ENCODE peak calls at places on chromosomes 13 and 19, in eight cellular contexts. T is breast epithelium, M is fibroblast of lung, P is cardiac muscle cell, C is H1, Q is left lung, W is AG04450, X is hepatocyte. J is an unnamed sample.

GRCh38 chr13:83503424-83503823 is 378.9 kb downstream of the SLITRK1 start:
- DNase-seq in T (no peak), M (peak), P (peak), C (no peak), Q (no peak), W (no peak), X (no peak), J (peak)

GRCh38 chr13:100340865-100341264 is 247.7 kb downstream of the GGACT start:
- DNase-seq in T (no peak), M (no peak), P (no peak), C (no peak), Q (no peak), W (no peak), X (no peak), J (no peak)

GRCh38 chr19:56294557-56294956 is 20.1 kb downstream of the ZSCAN5A start:
- DNase-seq in T (no peak), M (no peak), P (no peak), C (no peak), Q (no peak), W (no peak), X (no peak), J (peak)

GRCh38 chr13:110150384-110151091 is 156.4 kb downstream of the COL4A1 start:
- DNase-seq in T (no peak), M (peak), P (peak), C (no peak), Q (no peak), W (no peak), X (no peak), J (peak)

GRCh38 chr19:11453468-11454341 is 18.3 kb downstream of the PRKCSH start:
- DNase-seq in T (no peak), M (no peak), P (no peak), C (peak), Q (no peak), W (no peak), X (no peak), J (no peak)

GRCh38 chr19:4575267-4575793 is 15.8 kb upstream of the SEMA6B start:
- DNase-seq in T (no peak), M (peak), P (peak), C (peak), Q (peak), W (peak), X (peak), J (peak)

GRCh38 chr19:48635966-48636858 is 967 bp downstream of the DBP start:
- DNase-seq in T (no peak), M (no peak), P (no peak), C (peak), Q (peak), W (no peak), X (peak), J (no peak)

GRCh38 chr19:40348961-40349507 is 539 bp downstream of the PLD3 start:
- DNase-seq in T (no peak), M (peak), P (peak), C (no peak), Q (no peak), W (no peak), X (peak), J (peak)

GRCh38 chr19:6536138-6536671 is 5.4 kb downstream of the TNFSF9 start:
- DNase-seq in T (no peak), M (no peak), P (peak), C (peak), Q (peak), W (no peak), X (peak), J (peak)

GRCh38 chr13:112979406-112979902 is 10.4 kb downstream of the MCF2L start:
- DNase-seq in T (no peak), M (no peak), P (no peak), C (no peak), Q (no peak), W (no peak), X (no peak), J (no peak)

GRCh38 chr13:99992376-99992775 is 10.8 kb downstream of the ZIC2 start:
- DNase-seq in T (no peak), M (no peak), P (no peak), C (no peak), Q (no peak), W (no peak), X (no peak), J (no peak)

GRCh38 chr13:43831088-43831487 is 44.3 kb upstream of the ENOX1 start:
- DNase-seq in T (no peak), M (peak), P (peak), C (no peak), Q (no peak), W (no peak), X (no peak), J (peak)

GRCh38 chr19:35828694-35829301 is 16.2 kb upstream of the PRODH2 start:
- DNase-seq in T (no peak), M (peak), P (peak), C (peak), Q (peak), W (peak), X (peak), J (peak)

GRCh38 chr13:43924549-43925245 is 45.0 kb downstream of the LACC1 start:
- DNase-seq in T (no peak), M (no peak), P (no peak), C (no peak), Q (no peak), W (no peak), X (no peak), J (no peak)

GRCh38 chr13:96994030-96994848 is at the start of gene OXGR1:
- DNase-seq in T (no peak), M (no peak), P (no peak), C (peak), Q (no peak), W (no peak), X (no peak), J (no peak)

GRCh38 chr13:27631156-27631555 is 9.5 kb downstream of the POLR1D start:
- DNase-seq in T (no peak), M (no peak), P (no peak), C (no peak), Q (no peak), W (no peak), X (no peak), J (no peak)

GRCh38 chr19:48152552-48152951 is 17.6 kb downstream of the LIG1 start:
- DNase-seq in T (peak), M (peak), P (peak), C (peak), Q (no peak), W (peak), X (peak), J (peak)

GRCh38 chr13:26502826-26503225 is 54.7 kb upstream of the WASF3 start:
- DNase-seq in T (no peak), M (peak), P (peak), C (no peak), Q (no peak), W (peak), X (peak), J (peak)

GRCh38 chr19:36686365-36687213 is 823 bp upstream of the ZNF567 start:
- DNase-seq in T (no peak), M (peak), P (peak), C (peak), Q (no peak), W (no peak), X (peak), J (peak)

GRCh38 chr19:742540-743075 is 8.3 kb upstream of the MISP start:
- DNase-seq in T (no peak), M (no peak), P (no peak), C (no peak), Q (no peak), W (no peak), X (no peak), J (no peak)

GRCh38 chr19:54035215-54036178 is 28.2 kb downstream of the VSTM1 start:
- DNase-seq in T (no peak), M (peak), P (peak), C (no peak), Q (no peak), W (peak), X (no peak), J (peak)

GRCh38 chr13:20358022-20358421 is 125.9 kb upstream of the GJB6 start:
- DNase-seq in T (no peak), M (no peak), P (no peak), C (no peak), Q (no peak), W (no peak), X (no peak), J (no peak)

GRCh38 chr19:2350656-2351055 is 9.4 kb upstream of the TMPRSS9 start:
- DNase-seq in T (no peak), M (no peak), P (no peak), C (no peak), Q (no peak), W (no peak), X (no peak), J (no peak)

GRCh38 chr13:87677334-87678234 is 6.4 kb downstream of the SLITRK5 start:
- DNase-seq in T (peak), M (peak), P (no peak), C (peak), Q (no peak), W (no peak), X (peak), J (no peak)

DNA sequence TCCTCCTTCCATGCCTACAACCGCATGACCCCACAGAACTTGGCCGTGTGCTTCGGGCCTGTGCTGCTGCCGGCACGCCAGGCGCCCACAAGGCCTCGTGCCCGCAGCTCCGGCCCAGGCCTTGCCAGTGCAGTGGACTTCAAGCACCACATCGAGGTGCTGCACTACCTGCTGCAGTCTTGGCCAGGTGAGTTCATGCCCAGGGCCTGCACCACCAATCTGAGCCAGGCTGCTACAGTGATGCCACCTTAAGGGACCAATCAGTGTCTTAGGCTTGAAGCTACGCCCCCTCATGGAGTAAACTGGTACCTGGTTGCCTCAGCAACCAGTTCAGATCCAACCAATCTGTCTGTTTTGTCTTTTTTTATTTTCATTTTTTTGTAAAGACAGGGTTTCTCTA is 5.2 kb downstream of the SYDE1 start:
- DNase-seq in T (no peak), M (no peak), P (no peak), C (peak), Q (no peak), W (no peak), X (no peak), J (no peak)
- TF ChIP-seq CTCF in T (no peak), M (no peak), P (no peak), C (peak), Q (no peak), W (peak), X (no peak), J (no peak)

DNA sequence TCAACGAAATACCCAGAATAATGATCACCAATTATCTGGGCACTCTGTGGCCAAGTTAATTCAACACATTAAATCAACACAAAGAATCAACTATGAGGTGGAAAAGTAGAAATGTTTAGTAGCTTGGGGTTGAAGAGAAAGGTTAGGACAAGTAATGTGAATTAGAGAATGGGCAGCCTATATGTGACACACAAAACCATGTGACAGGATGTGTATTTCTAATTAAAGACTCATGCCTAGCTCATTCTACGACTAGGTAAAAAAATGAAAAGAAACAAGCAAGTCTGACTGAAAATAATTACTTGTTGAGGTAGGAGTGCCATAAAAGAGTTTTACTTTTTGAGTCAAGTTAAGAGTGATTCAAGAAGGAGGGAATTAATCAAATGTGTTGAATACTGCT is 2646.0 kb upstream of the PCDH20 start:
- DNase-seq in T (no peak), M (no peak), P (no peak), C (no peak), Q (no peak), W (no peak), X (no peak), J (no peak)
- H3K4me3 ChIP-seq in T (no peak), M (no peak), P (no peak), C (no peak), Q (no peak), W (no peak), X (no peak), J (no peak)

GRCh38 chr13:41502021-41502420 is 44.7 kb downstream of the RGCC start:
- DNase-seq in T (no peak), M (no peak), P (no peak), C (no peak), Q (no peak), W (no peak), X (no peak), J (no peak)

GRCh38 chr13:41502676-41503075 is 45.3 kb downstream of the RGCC start:
- DNase-seq in T (no peak), M (no peak), P (no peak), C (no peak), Q (no peak), W (no peak), X (no peak), J (no peak)

GRCh38 chr13:41506312-41506711 is 49.0 kb downstream of the RGCC start:
- DNase-seq in T (no peak), M (peak), P (no peak), C (no peak), Q (no peak), W (no peak), X (no peak), J (no peak)

GRCh38 chr13:41503386-41503785 is 46.0 kb downstream of the RGCC start:
- DNase-seq in T (no peak), M (no peak), P (no peak), C (no peak), Q (no peak), W (no peak), X (no peak), J (no peak)

DNA sequence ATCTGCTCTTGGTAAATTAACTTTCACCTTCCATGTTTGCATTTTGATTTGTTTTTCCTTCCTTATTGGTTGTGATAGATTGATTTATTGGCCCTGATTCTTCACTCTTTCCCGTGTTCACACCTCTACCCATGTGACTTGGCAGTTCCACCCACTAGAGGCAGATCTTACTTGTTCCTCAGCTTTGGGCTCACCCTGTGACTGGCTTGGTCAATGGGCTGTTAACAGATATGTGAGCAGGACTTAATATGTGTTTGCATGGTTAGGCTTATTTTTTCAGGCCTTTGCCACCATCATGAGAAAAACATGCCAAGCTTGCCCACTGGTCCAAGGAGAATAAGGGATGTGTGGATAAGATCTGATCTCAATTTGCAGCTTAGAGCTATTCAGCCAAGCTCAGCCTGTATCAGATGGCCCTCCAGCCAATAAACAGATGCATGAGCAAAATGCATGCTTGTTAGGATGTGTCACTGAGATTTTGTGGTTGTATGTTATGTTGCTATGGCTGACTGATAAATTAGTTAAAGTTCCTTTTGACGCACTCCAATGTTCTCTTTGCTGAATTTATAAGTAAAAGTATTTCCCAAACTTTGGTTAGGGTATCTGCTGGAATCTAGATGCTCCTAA is 48.0 kb downstream of the RGCC start:
- DNase-seq in T (no peak), M (peak), P (peak), C (no peak), Q (no peak), W (peak), X (no peak), J (peak)
- TF ChIP-seq CTCF in T (no peak), M (no peak), P (no peak), C (no peak), Q (no peak), W (no peak), X (no peak), J (no peak)

DNA sequence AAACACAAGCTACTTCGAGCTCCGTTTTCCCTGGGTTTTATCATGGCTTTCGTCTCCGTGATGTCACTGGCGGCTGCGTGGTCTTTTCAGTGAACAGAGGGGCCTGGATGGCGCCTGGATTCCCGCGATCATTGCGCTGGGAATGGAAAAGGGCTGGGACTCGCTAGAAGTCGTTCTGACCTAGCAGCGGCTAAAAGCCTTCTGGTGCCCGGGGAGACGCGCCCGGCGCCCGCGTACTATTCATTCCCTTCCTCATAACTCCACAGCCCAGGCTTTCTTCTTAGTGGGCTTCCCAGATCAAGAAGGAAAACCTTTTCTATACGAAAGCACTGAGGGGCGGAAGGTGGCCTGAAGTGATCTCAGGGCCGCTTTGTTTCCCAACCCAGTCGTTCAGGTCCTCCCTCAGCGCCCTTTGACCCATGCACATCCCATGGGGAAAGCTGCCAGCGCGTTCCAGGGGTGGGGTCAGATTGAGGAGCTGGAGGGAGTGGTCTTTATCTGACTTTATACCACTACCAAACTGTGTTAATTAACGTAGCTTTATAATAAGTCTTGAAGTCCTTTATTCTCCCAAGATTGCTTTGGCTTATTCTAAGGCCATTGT is 96.6 kb downstream of the ELF1 start:
- DNase-seq in T (no peak), M (no peak), P (peak), C (peak), Q (no peak), W (no peak), X (peak), J (no peak)
- H3K4me3 ChIP-seq in T (no peak), M (no peak), P (no peak), C (no peak), Q (no peak), W (no peak), X (no peak), J (no peak)

DNA sequence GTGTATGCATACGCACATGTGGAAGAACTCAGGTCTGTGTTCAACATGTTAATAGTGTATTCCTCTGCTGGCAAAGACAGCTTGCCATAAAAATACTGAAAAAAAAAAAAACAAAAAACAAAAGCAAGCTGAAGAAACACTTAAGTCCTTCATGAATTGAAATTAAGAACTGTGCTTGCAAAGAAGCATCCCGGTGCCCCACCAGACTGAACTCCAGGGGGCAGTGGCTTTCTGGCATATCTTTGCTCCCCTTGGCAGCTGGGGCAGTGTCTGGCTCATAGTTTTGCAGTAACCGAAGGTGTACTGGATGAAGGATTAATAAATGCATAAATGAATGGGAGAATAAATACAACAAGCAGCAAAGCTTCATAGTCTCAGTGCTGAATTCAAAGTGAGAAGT is 187.6 kb downstream of the LHFPL6 start:
- DNase-seq in T (no peak), M (peak), P (peak), C (no peak), Q (no peak), W (no peak), X (no peak), J (peak)
- TF ChIP-seq CTCF in T (peak), M (peak), P (peak), C (peak), Q (peak), W (peak), X (peak), J (peak)

DNA sequence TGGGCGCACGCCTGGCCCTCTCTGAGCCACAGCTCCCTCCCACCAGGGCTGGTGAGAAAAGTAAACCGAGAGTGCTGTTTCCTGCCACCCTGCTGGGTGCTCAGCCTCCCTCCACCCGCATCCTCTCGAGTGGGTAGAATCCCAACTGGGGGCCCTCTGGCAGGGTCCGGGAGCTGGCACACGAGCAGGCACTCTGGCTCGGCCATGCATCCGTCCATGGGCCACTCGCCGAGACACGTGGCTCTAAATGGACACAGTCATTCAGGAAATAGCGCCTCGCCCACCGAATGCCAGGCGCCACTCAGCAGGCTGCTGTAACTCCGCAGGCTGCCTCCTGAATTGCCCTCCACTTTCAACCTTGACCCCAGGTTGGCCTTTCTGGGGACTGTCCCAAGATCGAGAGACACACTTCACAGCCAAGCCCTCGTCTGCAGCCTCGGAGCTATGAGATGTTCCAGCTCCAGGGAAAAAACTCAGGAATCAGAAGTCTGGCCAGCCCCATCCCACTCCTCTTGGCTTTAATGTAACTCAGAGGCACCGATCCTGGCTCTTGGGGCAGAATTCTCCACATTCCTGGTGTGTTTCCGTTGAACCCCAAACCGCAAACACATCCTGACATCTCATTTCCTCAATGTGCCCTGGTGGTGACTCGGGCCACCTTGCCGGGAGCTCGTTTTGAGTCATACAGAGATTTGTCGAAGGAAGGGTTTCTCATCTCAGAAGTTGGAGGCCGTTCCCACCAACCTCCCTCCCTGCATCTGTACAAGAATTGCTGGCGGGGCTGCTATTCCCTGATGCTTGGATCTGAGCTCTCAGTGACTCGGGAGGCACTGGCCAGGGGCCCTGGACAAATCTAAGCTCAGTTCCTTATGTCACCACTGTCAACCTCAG is 14.1 kb downstream of the KLF2 start:
- DNase-seq in T (no peak), M (peak), P (peak), C (no peak), Q (peak), W (peak), X (no peak), J (peak)
- H3K4me3 ChIP-seq in T (peak), M (no peak), P (no peak), C (no peak), Q (no peak), W (no peak), X (no peak), J (no peak)

GRCh38 chr19:14333101-14333871 is 48.0 kb upstream of the ADGRE5 start:
- DNase-seq in T (no peak), M (peak), P (peak), C (peak), Q (no peak), W (no peak), X (peak), J (peak)
- TF ChIP-seq CTCF in T (no peak), M (no peak), P (peak), C (no peak), Q (no peak), W (no peak), X (no peak), J (no peak)

GRCh38 chr19:43782311-43782660 is 1.5 kb upstream of the KCNN4 start:
- DNase-seq in T (no peak), M (no peak), P (no peak), C (no peak), Q (no peak), W (no peak), X (no peak), J (no peak)
- H3K4me3 ChIP-seq in T (no peak), M (no peak), P (no peak), C (no peak), Q (no peak), W (no peak), X (no peak), J (no peak)

GRCh38 chr13:25494708-25495411 is 123.1 kb downstream of the ATP8A2 start:
- DNase-seq in T (no peak), M (no peak), P (no peak), C (no peak), Q (no peak), W (no peak), X (no peak), J (no peak)
- TF ChIP-seq CTCF in T (no peak), M (no peak), P (no peak), C (no peak), Q (no peak), W (no peak), X (no peak), J (no peak)